ENCODE peak calls at places on chromosomes 3 and 15, in ten cellular contexts. U, X, C, G, B, Z, F, A, S and J are unnamed samples.

GRCh38 chr15:72174551-72175165 is 22.9 kb downstream of the GRAMD2A start:
- DNase-seq in C (no peak), Z (no peak), F (no peak), G (no peak), X (no peak), B (no peak), S (no peak), U (no peak), A (no peak), J (no peak)

GRCh38 chr3:190366145-190366544 is 21.8 kb upstream of the CLDN16 start:
- DNase-seq in C (no peak), B (no peak), Z (no peak), G (no peak), U (no peak), X (no peak), A (no peak), F (peak), S (no peak), J (no peak)

GRCh38 chr3:146899171-146899570 is 294.0 kb upstream of the PLSCR5 start:
- DNase-seq in A (no peak), G (no peak), Z (no peak), X (no peak), B (no peak), F (no peak), C (no peak), U (no peak), S (no peak), J (no peak)

GRCh38 chr3:136632625-136633081 is 119.5 kb downstream of the STAG1 start:
- DNase-seq in Z (no peak), B (peak), S (no peak), U (no peak), F (no peak), X (no peak), A (no peak), C (no peak), G (no peak), J (no peak)

GRCh38 chr15:62833671-62834070 is 208.9 kb upstream of the TPM1 start:
- DNase-seq in Z (no peak), F (no peak), G (no peak), S (no peak), U (no peak), B (no peak), X (no peak), A (no peak), C (no peak), J (no peak)

GRCh38 chr3:11757441-11757875 is 89.2 kb downstream of the TAMM41 start:
- DNase-seq in B (no peak), G (no peak), A (no peak), S (no peak), U (no peak), F (peak), X (no peak), C (peak), Z (no peak), J (no peak)

GRCh38 chr3:14298991-14299555 is 103.3 kb upstream of the SLC6A6 start:
- DNase-seq in U (no peak), Z (no peak), X (no peak), A (no peak), F (no peak), G (no peak), B (no peak), S (no peak), C (no peak), J (no peak)

GRCh38 chr3:157261000-157261399 is 101.1 kb upstream of the CCNL1 start:
- DNase-seq in G (no peak), C (no peak), A (no peak), B (no peak), S (no peak), X (no peak), F (peak), U (no peak), Z (no peak), J (peak)

GRCh38 chr15:65395567-65396185 is 17.9 kb upstream of the IGDCC3 start:
- DNase-seq in Z (no peak), G (no peak), B (peak), U (no peak), S (no peak), A (no peak), C (no peak), F (no peak), X (no peak), J (no peak)

GRCh38 chr15:85941186-85941855 is 138.3 kb upstream of the AGBL1 start:
- DNase-seq in C (no peak), S (no peak), G (no peak), B (no peak), Z (no peak), F (no peak), A (peak), U (no peak), X (no peak), J (no peak)

GRCh38 chr15:59994855-59995557 is 9.1 kb upstream of the FOXB1 start:
- DNase-seq in U (no peak), G (no peak), C (no peak), S (no peak), F (no peak), Z (no peak), X (no peak), A (no peak), B (no peak), J (no peak)

GRCh38 chr3:127077506-127078064 is 94.7 kb downstream of the PLXNA1 start:
- DNase-seq in G (no peak), F (no peak), B (no peak), X (no peak), Z (no peak), S (no peak), C (no peak), A (no peak), U (no peak), J (no peak)

GRCh38 chr3:13414040-13414729 is 5.9 kb downstream of the NUP210 start:
- DNase-seq in F (no peak), G (peak), X (no peak), Z (peak), U (no peak), S (peak), B (no peak), A (no peak), C (no peak), J (peak)